ENCODE peak calls at places on chromosomes 12 and 14, in seven cellular contexts. Y, O, I, H, K, D and Z are unnamed samples.

GRCh38 chr12:75489613-75490210 is 9.2 kb downstream of the GLIPR1 start:
- DNase-seq in O (peak), D (no peak), I (no peak), H (peak), Y (no peak), K (no peak), Z (no peak)

GRCh38 chr12:132166093-132166492 is 21.8 kb downstream of the NOC4L start:
- DNase-seq in Y (no peak), H (no peak), D (no peak), I (no peak), K (no peak), O (no peak), Z (no peak)

GRCh38 chr14:49934638-49935037 is 41.8 kb downstream of the ARF6 start:
- DNase-seq in D (no peak), H (no peak), K (no peak), I (no peak), Y (no peak), O (peak), Z (no peak)

GRCh38 chr12:60981473-60981872 is 1278.7 kb upstream of the USP15 start:
- DNase-seq in O (no peak), K (no peak), H (no peak), D (no peak), Y (no peak), I (no peak), Z (no peak)

GRCh38 chr14:69987416-69988144 is 108.4 kb downstream of the SMOC1 start:
- DNase-seq in H (no peak), I (no peak), O (no peak), K (no peak), D (no peak), Y (no peak), Z (no peak)

GRCh38 chr14:36955376-36955775 is 217.0 kb downstream of the SLC25A21 start:
- DNase-seq in K (no peak), O (no peak), H (no peak), Y (no peak), I (no peak), D (no peak), Z (no peak)

GRCh38 chr14:75559451-75560187 is 18.8 kb upstream of the FLVCR2 start:
- DNase-seq in I (no peak), K (no peak), D (no peak), H (peak), O (peak), Y (no peak), Z (no peak)

GRCh38 chr12:57811028-57811755 is 7.3 kb downstream of the AVIL start:
- DNase-seq in D (no peak), I (no peak), O (no peak), Y (no peak), H (no peak), K (no peak), Z (no peak)

GRCh38 chr12:130457215-130457614 is 119.5 kb downstream of the PIWIL1 start:
- DNase-seq in I (no peak), Y (no peak), H (no peak), K (no peak), D (no peak), O (no peak), Z (no peak)

GRCh38 chr12:974281-974862 is 16.7 kb upstream of the ERC1 start:
- DNase-seq in D (no peak), I (no peak), H (no peak), K (no peak), Y (no peak), O (no peak), Z (no peak)

GRCh38 chr14:70350078-70350477 is 9.4 kb downstream of the COX16 start:
- DNase-seq in I (no peak), D (no peak), O (no peak), H (no peak), Y (no peak), K (no peak), Z (no peak)

GRCh38 chr12:65673732-65674131 is 150.6 kb upstream of the HMGA2 start:
- DNase-seq in K (no peak), I (no peak), H (no peak), Y (no peak), O (peak), D (no peak), Z (no peak)

GRCh38 chr14:77028384-77029246 is at the start of gene IRF2BPL:
- DNase-seq in D (peak), Y (peak), I (peak), H (peak), O (peak), K (peak), Z (peak)

GRCh38 chr12:96501139-96501741 is 11.9 kb downstream of the CFAP54 start:
- DNase-seq in K (no peak), D (peak), I (no peak), O (peak), Y (peak), H (peak), Z (no peak)

GRCh38 chr14:73752297-73752992 is 38.3 kb upstream of the PNMA1 start:
- DNase-seq in K (peak), H (peak), I (no peak), D (peak), O (peak), Y (no peak), Z (no peak)

GRCh38 chr12:132827763-132828703 is 636 bp downstream of the GOLGA3 start:
- DNase-seq in O (peak), H (peak), D (peak), I (no peak), K (no peak), Y (no peak), Z (peak)

GRCh38 chr12:109461049-109461845 is 15.9 kb downstream of the KCTD10 start:
- DNase-seq in D (peak), O (peak), K (no peak), I (no peak), Y (no peak), H (peak), Z (no peak)

GRCh38 chr12:120720234-120720968 is 5.2 kb upstream of the ACADS start:
- DNase-seq in H (no peak), I (no peak), D (peak), O (peak), K (no peak), Y (no peak), Z (no peak)

GRCh38 chr14:34053666-34054065 is 102.8 kb upstream of the EGLN3 start:
- DNase-seq in Y (no peak), I (no peak), H (peak), O (peak), D (peak), K (no peak), Z (no peak)

GRCh38 chr12:68290126-68290525 is 36.7 kb upstream of the IL22 start:
- DNase-seq in K (no peak), H (peak), O (no peak), Y (no peak), D (no peak), I (no peak), Z (no peak)